ENCODE peak calls at places on chromosomes 16 and 17, in five cellular contexts. One of them, this sample, is unnamed.

GRCh38 chr17:50799582-50799981 is 32.3 kb upstream of the ANKRD40CL start:
- DNase-seq in H7: peak; percentile 47
- DNase-seq in skeletal muscle cell: no peak
- DNase-seq in fibroblast of lung: no peak
- DNase-seq in HAP-1: no peak
- DNase-seq in this sample: no peak

GRCh38 chr17:64256913-64257807 is 5.9 kb downstream of the TEX2 start:
- DNase-seq in H7: no peak
- DNase-seq in skeletal muscle cell: no peak
- DNase-seq in fibroblast of lung: no peak
- DNase-seq in HAP-1: peak; percentile 90
- DNase-seq in this sample: no peak

GRCh38 chr16:85569615-85570212 is 43.4 kb upstream of the GSE1 start:
- DNase-seq in H7: peak; percentile 92
- DNase-seq in skeletal muscle cell: peak; percentile 69
- DNase-seq in fibroblast of lung: peak; percentile 56
- DNase-seq in HAP-1: no peak
- DNase-seq in this sample: no peak

GRCh38 chr16:66477028-66477515 is 50.0 kb downstream of the BEAN1 start:
- DNase-seq in H7: no peak
- DNase-seq in skeletal muscle cell: no peak
- DNase-seq in fibroblast of lung: no peak
- DNase-seq in HAP-1: no peak
- DNase-seq in this sample: no peak

GRCh38 chr17:14014647-14015046 is 54.7 kb upstream of the COX10 start:
- DNase-seq in H7: no peak
- DNase-seq in skeletal muscle cell: no peak
- DNase-seq in fibroblast of lung: no peak
- DNase-seq in HAP-1: no peak
- DNase-seq in this sample: peak; percentile 42

GRCh38 chr17:68532826-68533225 is 20.6 kb downstream of the PRKAR1A start:
- DNase-seq in H7: no peak
- DNase-seq in skeletal muscle cell: no peak
- DNase-seq in fibroblast of lung: no peak
- DNase-seq in HAP-1: no peak
- DNase-seq in this sample: no peak

GRCh38 chr16:55991843-55992242 is 116.7 kb upstream of the CES5A start:
- DNase-seq in H7: no peak
- DNase-seq in skeletal muscle cell: no peak
- DNase-seq in fibroblast of lung: no peak
- DNase-seq in HAP-1: no peak
- DNase-seq in this sample: no peak

GRCh38 chr17:6496636-6497441 is 52.6 kb downstream of the PIMREG start:
- DNase-seq in H7: no peak
- DNase-seq in skeletal muscle cell: no peak
- DNase-seq in fibroblast of lung: no peak
- DNase-seq in HAP-1: no peak
- DNase-seq in this sample: no peak

GRCh38 chr17:70378005-70378404 is 208.7 kb downstream of the KCNJ2 start:
- DNase-seq in H7: no peak
- DNase-seq in skeletal muscle cell: no peak
- DNase-seq in fibroblast of lung: no peak
- DNase-seq in HAP-1: no peak
- DNase-seq in this sample: no peak

GRCh38 chr16:60902114-60902513 is 1134.1 kb downstream of the CDH8 start:
- DNase-seq in H7: no peak
- DNase-seq in skeletal muscle cell: no peak
- DNase-seq in fibroblast of lung: no peak
- DNase-seq in HAP-1: no peak
- DNase-seq in this sample: no peak

GRCh38 chr16:60907645-60908044 is 1128.6 kb downstream of the CDH8 start:
- DNase-seq in H7: peak; percentile 3
- DNase-seq in skeletal muscle cell: no peak
- DNase-seq in fibroblast of lung: no peak
- DNase-seq in HAP-1: no peak
- DNase-seq in this sample: no peak

GRCh38 chr16:60905806-60906205 is 1130.4 kb downstream of the CDH8 start:
- DNase-seq in H7: no peak
- DNase-seq in skeletal muscle cell: no peak
- DNase-seq in fibroblast of lung: no peak
- DNase-seq in HAP-1: peak; percentile 28
- DNase-seq in this sample: no peak
- H3K4me3 ChIP-seq in H7: no peak overlapping the region
- H3K4me3 ChIP-seq in skeletal muscle cell: no peak overlapping the region
- H3K4me3 ChIP-seq in fibroblast of lung: no peak overlapping the region
- H3K4me3 ChIP-seq in HAP-1: no peak overlapping the region
- H3K4me3 ChIP-seq in this sample: no peak overlapping the region

DNA sequence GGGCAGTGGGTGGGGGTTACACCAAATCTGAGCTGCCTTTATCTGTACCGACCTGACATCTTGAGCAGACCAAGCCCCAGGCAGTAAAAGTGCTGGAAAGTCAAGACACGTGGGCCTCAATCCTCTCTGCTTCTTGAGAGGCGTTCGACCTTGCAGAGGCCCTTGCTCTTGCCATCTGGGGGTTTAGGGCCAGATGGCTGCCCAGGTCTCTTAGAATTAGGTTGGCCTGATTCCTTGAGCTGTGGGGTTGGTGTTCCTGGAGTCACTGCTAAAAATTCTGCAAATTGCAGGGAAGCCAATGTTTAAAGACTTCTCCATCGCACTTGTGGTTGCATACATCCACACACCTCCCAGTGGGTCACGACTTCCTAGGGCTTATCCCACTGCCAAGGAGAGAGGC is 238.2 kb upstream of the ASIC2 start:
- DNase-seq in H7: no peak
- DNase-seq in skeletal muscle cell: no peak
- DNase-seq in fibroblast of lung: no peak
- DNase-seq in HAP-1: no peak
- DNase-seq in this sample: no peak
- H3K4me3 ChIP-seq in H7: no peak overlapping the region
- H3K4me3 ChIP-seq in skeletal muscle cell: no peak overlapping the region
- H3K4me3 ChIP-seq in fibroblast of lung: no peak overlapping the region
- H3K4me3 ChIP-seq in HAP-1: no peak overlapping the region
- H3K4me3 ChIP-seq in this sample: no peak overlapping the region

DNA sequence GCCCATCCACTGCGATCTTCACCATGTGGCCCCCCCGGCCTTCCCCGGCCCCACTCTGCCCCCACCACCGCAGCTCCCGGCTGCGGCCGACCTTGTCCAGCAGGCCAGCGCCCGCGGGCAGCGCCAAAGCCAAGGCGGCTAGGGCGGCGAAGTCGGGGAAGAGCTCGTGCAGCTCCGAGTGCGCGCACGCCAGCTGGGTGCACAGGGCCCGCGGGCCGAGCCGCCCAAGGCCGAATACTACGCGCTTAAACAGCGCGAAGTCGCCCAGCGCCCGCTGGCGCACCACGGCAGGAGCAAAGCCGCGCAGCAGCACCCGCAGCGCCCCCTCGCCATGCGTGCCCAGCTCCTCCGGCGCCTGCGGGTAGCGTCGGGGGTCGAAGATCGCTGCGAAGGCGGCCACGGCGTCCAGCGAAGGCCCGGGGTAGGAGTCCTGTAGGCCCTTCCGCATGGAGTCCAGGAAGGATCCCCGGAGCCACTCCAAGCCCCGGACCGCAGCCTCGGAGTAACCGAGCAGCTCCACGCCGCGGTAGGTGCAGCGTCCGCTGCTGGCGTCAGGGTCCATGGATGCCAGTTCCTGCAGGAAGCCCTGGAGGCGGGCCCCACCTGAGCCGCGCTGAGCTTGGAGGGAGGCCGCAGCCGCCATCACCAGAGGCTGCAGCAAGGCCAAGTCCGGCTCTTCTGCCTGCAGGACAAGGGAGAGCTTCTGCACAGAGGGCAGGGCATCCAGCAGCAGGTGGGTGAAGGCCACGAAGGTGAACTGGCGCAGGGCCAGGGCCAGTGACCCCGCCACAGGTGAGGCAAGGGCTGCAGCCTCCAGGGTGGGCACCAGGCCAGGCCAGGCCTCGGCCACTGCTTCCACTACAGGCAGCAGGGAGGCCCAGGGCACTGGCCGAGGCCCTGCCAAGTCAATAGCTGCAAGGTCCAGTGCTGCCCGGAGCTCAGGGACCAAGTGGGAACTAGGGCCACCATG is 10.3 kb downstream of the C17orf113 start:
- DNase-seq in H7: peak; percentile 58
- DNase-seq in skeletal muscle cell: no peak
- DNase-seq in fibroblast of lung: no peak
- DNase-seq in HAP-1: no peak
- DNase-seq in this sample: no peak
- H3K4me3 ChIP-seq in H7: no peak overlapping the region
- H3K4me3 ChIP-seq in skeletal muscle cell: no peak overlapping the region
- H3K4me3 ChIP-seq in fibroblast of lung: no peak overlapping the region
- H3K4me3 ChIP-seq in HAP-1: no peak overlapping the region
- H3K4me3 ChIP-seq in this sample: no peak overlapping the region

DNA sequence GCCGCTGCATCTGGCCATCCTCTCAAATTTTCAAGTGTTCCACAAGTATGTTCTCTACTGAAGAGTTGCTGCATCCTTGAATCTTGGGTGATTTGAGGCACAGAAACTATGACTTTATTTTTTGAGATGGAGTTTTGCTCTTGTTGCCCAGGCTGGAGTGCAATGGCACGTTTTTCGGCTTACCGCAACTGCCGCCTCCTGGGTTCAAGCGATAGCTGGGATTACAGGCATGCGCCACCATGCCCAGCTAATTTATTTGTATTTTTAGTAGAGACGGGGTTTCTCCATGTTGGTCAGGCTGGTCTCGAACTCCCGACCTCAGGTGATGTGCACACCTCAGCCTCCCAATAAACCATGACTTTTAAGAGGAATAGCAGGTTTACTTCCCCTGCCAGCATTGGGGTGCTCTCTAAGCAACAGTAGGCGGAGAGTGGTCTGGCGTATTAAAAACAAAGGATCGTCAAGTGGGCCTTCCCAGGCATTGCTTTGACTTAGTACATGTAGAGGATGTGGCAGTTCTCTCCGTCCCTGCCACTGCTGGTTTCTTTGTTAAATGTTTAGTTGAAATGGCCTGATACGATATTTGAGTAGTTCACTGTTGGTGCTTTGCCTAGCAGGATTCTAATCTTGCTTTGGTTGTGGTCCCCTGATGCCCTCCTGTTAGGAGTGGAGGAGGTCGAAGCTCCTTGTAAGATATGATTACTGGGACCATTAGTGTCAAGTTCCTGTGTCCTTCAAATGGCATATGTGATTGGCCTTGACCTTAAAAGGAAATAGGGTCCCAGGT is 9.5 kb downstream of the PYCARD start:
- DNase-seq in H7: no peak
- DNase-seq in skeletal muscle cell: no peak
- DNase-seq in fibroblast of lung: no peak
- DNase-seq in HAP-1: no peak
- DNase-seq in this sample: no peak
- H3K4me3 ChIP-seq in H7: no peak overlapping the region
- H3K4me3 ChIP-seq in skeletal muscle cell: no peak overlapping the region
- H3K4me3 ChIP-seq in fibroblast of lung: no peak overlapping the region
- H3K4me3 ChIP-seq in HAP-1: no peak overlapping the region
- H3K4me3 ChIP-seq in this sample: no peak overlapping the region

DNA sequence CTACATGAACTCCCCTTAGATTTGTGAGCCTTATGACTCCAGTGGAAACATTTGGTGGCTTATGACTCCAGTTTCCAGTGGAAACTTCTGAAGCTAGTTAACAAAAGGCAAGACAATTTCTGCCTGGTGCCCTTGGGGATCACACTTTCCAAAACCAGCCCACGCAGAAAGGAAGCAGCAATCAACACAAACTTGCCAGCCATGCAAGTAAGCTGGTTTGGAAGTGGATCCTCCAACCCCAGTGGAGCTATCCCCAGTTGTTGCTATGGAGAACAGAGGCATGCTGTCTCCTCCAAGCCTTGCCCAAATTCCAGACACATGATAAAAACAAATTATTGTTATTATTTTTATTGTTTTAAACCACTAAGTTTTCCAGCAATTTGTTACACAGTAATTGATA is 130.9 kb downstream of the CDH11 start:
- DNase-seq in H7: no peak
- DNase-seq in skeletal muscle cell: no peak
- DNase-seq in fibroblast of lung: no peak
- DNase-seq in HAP-1: no peak
- DNase-seq in this sample: no peak
- H3K4me3 ChIP-seq in H7: no peak overlapping the region
- H3K4me3 ChIP-seq in skeletal muscle cell: no peak overlapping the region
- H3K4me3 ChIP-seq in fibroblast of lung: no peak overlapping the region
- H3K4me3 ChIP-seq in HAP-1: no peak overlapping the region
- H3K4me3 ChIP-seq in this sample: no peak overlapping the region

GRCh38 chr17:45229681-45230409 is 8.2 kb downstream of the FMNL1 start:
- DNase-seq in H7: peak; percentile 70
- DNase-seq in skeletal muscle cell: no peak
- DNase-seq in fibroblast of lung: no peak
- DNase-seq in HAP-1: no peak
- DNase-seq in this sample: no peak

GRCh38 chr17:45230410-45230786 is 8.7 kb downstream of the FMNL1 start:
- DNase-seq in H7: peak; percentile 30
- DNase-seq in skeletal muscle cell: no peak
- DNase-seq in fibroblast of lung: no peak
- DNase-seq in HAP-1: no peak
- DNase-seq in this sample: no peak

GRCh38 chr17:45227631-45228120 is 6.0 kb downstream of the FMNL1 start:
- DNase-seq in H7: peak; percentile 57
- DNase-seq in skeletal muscle cell: no peak
- DNase-seq in fibroblast of lung: no peak
- DNase-seq in HAP-1: no peak
- DNase-seq in this sample: no peak

GRCh38 chr17:45228121-45228941 is 6.6 kb downstream of the FMNL1 start:
- DNase-seq in H7: peak; percentile 52
- DNase-seq in skeletal muscle cell: no peak
- DNase-seq in fibroblast of lung: no peak
- DNase-seq in HAP-1: no peak
- DNase-seq in this sample: no peak

GRCh38 chr17:45228985-45229517 is 7.4 kb downstream of the FMNL1 start:
- DNase-seq in H7: peak; percentile 93
- DNase-seq in skeletal muscle cell: peak; percentile 88
- DNase-seq in fibroblast of lung: peak; percentile 96
- DNase-seq in HAP-1: no peak
- DNase-seq in this sample: peak; percentile 93
- H3K4me3 ChIP-seq in H7: no peak overlapping the region
- H3K4me3 ChIP-seq in skeletal muscle cell: no peak overlapping the region
- H3K4me3 ChIP-seq in fibroblast of lung: no peak overlapping the region
- H3K4me3 ChIP-seq in HAP-1: no peak overlapping the region
- H3K4me3 ChIP-seq in this sample: no peak overlapping the region

GRCh38 chr16:6701096-6701495 is 631.5 kb upstream of the RBFOX1 start:
- DNase-seq in H7: no peak
- DNase-seq in skeletal muscle cell: no peak
- DNase-seq in fibroblast of lung: no peak
- DNase-seq in HAP-1: no peak
- DNase-seq in this sample: no peak

GRCh38 chr16:6709736-6710135 is 622.9 kb upstream of the RBFOX1 start:
- DNase-seq in H7: no peak
- DNase-seq in skeletal muscle cell: no peak
- DNase-seq in fibroblast of lung: no peak
- DNase-seq in HAP-1: no peak
- DNase-seq in this sample: no peak

GRCh38 chr16:6704306-6704705 is 628.3 kb upstream of the RBFOX1 start:
- DNase-seq in H7: no peak
- DNase-seq in skeletal muscle cell: no peak
- DNase-seq in fibroblast of lung: no peak
- DNase-seq in HAP-1: no peak
- DNase-seq in this sample: no peak
- H3K4me3 ChIP-seq in H7: no peak overlapping the region
- H3K4me3 ChIP-seq in skeletal muscle cell: no peak overlapping the region
- H3K4me3 ChIP-seq in fibroblast of lung: no peak overlapping the region
- H3K4me3 ChIP-seq in HAP-1: no peak overlapping the region
- H3K4me3 ChIP-seq in this sample: no peak overlapping the region

GRCh38 chr17:1762233-1762905 is 509 bp downstream of the SERPINF1 start:
- DNase-seq in H7: peak; percentile 74
- DNase-seq in skeletal muscle cell: peak; percentile 57
- DNase-seq in fibroblast of lung: peak; percentile 79
- DNase-seq in HAP-1: peak; percentile 11
- DNase-seq in this sample: peak; percentile 84
- H3K4me3 ChIP-seq in H7: peak overlapping the region; percentile 16
- H3K4me3 ChIP-seq in skeletal muscle cell: peak overlapping the region; percentile 71
- H3K4me3 ChIP-seq in fibroblast of lung: peak overlapping the region; percentile 89
- H3K4me3 ChIP-seq in HAP-1: peak overlapping the region; percentile 40
- H3K4me3 ChIP-seq in this sample: peak overlapping the region; percentile 85

This sample was measured in fibroblast of the aortic adventitia.